ENCODE peak calls at places on chromosome 15, in six cellular contexts. X, L, W, F, M and U are unnamed samples.

GRCh38 chr15:86588413-86588812 is 508.7 kb downstream of the AGBL1 start:
- DNase-seq in X (no peak), L (no peak), W (no peak), F (peak), M (no peak), U (no peak)

GRCh38 chr15:77966540-77967290 is 110.8 kb downstream of the TBC1D2B start:
- DNase-seq in X (peak), L (peak), W (no peak), F (peak), M (no peak), U (peak)

GRCh38 chr15:36737430-36737891 is 158.0 kb downstream of the CDIN1 start:
- DNase-seq in X (no peak), L (no peak), W (no peak), F (peak), M (no peak), U (no peak)

GRCh38 chr15:38176155-38176554 is 76.5 kb upstream of the SPRED1 start:
- DNase-seq in X (no peak), L (no peak), W (no peak), F (peak), M (peak), U (no peak)

GRCh38 chr15:38699633-38700230 is 135.1 kb upstream of the RASGRP1 start:
- DNase-seq in X (peak), L (peak), W (peak), F (peak), M (no peak), U (no peak)

GRCh38 chr15:56038015-56038414 is 44.6 kb upstream of the NEDD4 start:
- DNase-seq in X (peak), L (no peak), W (no peak), F (peak), M (no peak), U (no peak)

GRCh38 chr15:89457086-89457485 is 39.3 kb downstream of the RHCG start:
- DNase-seq in X (peak), L (no peak), W (no peak), F (peak), M (no peak), U (no peak)

GRCh38 chr15:48963524-48964113 is at the start of gene SHC4:
- DNase-seq in X (no peak), L (no peak), W (peak), F (peak), M (no peak), U (no peak)

GRCh38 chr15:40487816-40488682 is 17.3 kb downstream of the CHST14 start:
- DNase-seq in X (no peak), L (no peak), W (no peak), F (no peak), M (no peak), U (no peak)

GRCh38 chr15:45378149-45378912 is at the start of gene GATM:
- DNase-seq in X (no peak), L (no peak), W (peak), F (peak), M (peak), U (peak)

GRCh38 chr15:52095597-52096262 is 16.8 kb downstream of the BCL2L10 start:
- DNase-seq in X (no peak), L (no peak), W (no peak), F (peak), M (no peak), U (no peak)

GRCh38 chr15:69668963-69669362 is 216.3 kb downstream of the RPLP1 start:
- DNase-seq in X (no peak), L (no peak), W (no peak), F (no peak), M (peak), U (no peak)

GRCh38 chr15:51075364-51075763 is 19.3 kb downstream of the TNFAIP8L3 start:
- DNase-seq in X (no peak), L (no peak), W (no peak), F (no peak), M (no peak), U (no peak)

GRCh38 chr15:67178569-67179210 is 75.8 kb downstream of the AAGAB start:
- DNase-seq in X (no peak), L (no peak), W (no peak), F (peak), M (no peak), U (no peak)

GRCh38 chr15:93382196-93382820 is 293.3 kb upstream of the RGMA start:
- DNase-seq in X (no peak), L (no peak), W (no peak), F (no peak), M (no peak), U (no peak)

GRCh38 chr15:29141908-29142747 is 127.5 kb downstream of the NSMCE3 start:
- DNase-seq in X (no peak), L (no peak), W (peak), F (no peak), M (no peak), U (no peak)

GRCh38 chr15:66253643-66254363 is at the start of gene MEGF11:
- DNase-seq in X (no peak), L (no peak), W (peak), F (peak), M (no peak), U (no peak)

GRCh38 chr15:66931768-66932633 is 133.4 kb upstream of the SMAD3 start:
- DNase-seq in X (no peak), L (no peak), W (no peak), F (peak), M (no peak), U (no peak)

GRCh38 chr15:99425666-99426301 is 140.0 kb upstream of the MEF2A start:
- DNase-seq in X (no peak), L (no peak), W (no peak), F (no peak), M (no peak), U (no peak)
- TF ChIP-seq CTCF in X (no peak), L (no peak), W (no peak), F (no peak), M (no peak), U (no peak)

GRCh38 chr15:101551696-101552591 is 62.4 kb upstream of the PCSK6 start:
- DNase-seq in X (no peak), L (no peak), W (no peak), F (no peak), M (no peak), U (no peak)

GRCh38 chr15:101554115-101554915 is 64.8 kb upstream of the PCSK6 start:
- DNase-seq in X (no peak), L (no peak), W (no peak), F (no peak), M (no peak), U (no peak)

GRCh38 chr15:101558217-101558941 is 68.9 kb upstream of the PCSK6 start:
- DNase-seq in X (no peak), L (no peak), W (no peak), F (no peak), M (no peak), U (no peak)

GRCh38 chr15:101559938-101560337 is 70.4 kb upstream of the PCSK6 start:
- DNase-seq in X (no peak), L (no peak), W (no peak), F (no peak), M (no peak), U (no peak)

DNA sequence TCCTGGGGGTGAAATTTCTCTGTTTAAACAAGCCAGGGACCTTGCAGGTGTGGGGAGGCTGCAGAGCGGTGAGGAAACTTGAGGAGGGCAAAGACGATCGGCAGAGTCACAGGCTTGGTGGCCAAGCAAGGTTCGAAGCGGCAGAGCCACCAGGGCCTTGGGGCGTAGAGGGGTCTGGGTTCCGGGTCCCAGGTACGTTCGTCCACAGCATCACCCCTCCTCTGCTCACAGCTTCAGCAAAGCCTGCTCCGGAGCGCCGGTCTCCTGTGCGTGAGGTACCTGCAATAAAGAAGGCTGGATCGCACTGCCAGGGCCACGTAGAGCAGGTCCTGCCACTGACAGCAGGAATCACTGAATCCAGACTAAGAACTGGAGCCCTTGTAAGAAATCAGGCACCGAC is 66.8 kb upstream of the PCSK6 start:
- DNase-seq in X (no peak), L (no peak), W (no peak), F (no peak), M (no peak), U (no peak)
- TF ChIP-seq CTCF in X (no peak), L (no peak), W (no peak), F (no peak), M (no peak), U (no peak)

DNA sequence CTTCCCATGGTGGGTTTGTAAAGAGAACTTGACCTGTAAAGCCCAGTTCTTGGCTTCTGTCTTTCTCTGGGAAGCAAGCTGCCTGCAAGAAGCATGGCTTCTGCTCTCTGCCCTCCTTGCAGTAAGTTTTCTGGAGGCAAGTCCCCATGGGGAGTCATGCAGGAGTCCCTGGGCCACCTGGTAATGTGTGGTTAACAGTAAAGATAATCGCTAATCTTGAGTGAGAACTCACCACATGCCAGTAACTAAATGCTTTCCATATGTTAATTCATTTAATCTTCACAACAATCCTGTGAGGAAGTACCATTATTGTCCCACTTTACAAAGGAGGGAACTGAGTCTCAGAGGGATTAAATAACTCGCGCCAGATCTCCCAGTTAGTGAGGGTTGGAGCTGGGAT is 4.2 kb downstream of the CAPN3 start:
- DNase-seq in X (no peak), L (no peak), W (peak), F (no peak), M (no peak), U (no peak)
- TF ChIP-seq CTCF in X (no peak), L (no peak), W (no peak), F (no peak), M (no peak), U (no peak)

GRCh38 chr15:79032656-79033055 is 57.9 kb downstream of the RASGRF1 start:
- DNase-seq in X (no peak), L (no peak), W (no peak), F (no peak), M (no peak), U (no peak)

GRCh38 chr15:79031201-79031600 is 59.4 kb downstream of the RASGRF1 start:
- DNase-seq in X (no peak), L (no peak), W (no peak), F (no peak), M (no peak), U (no peak)

GRCh38 chr15:79028411-79028964 is 62.1 kb downstream of the RASGRF1 start:
- DNase-seq in X (peak), L (no peak), W (peak), F (peak), M (no peak), U (no peak)

GRCh38 chr15:79031821-79032220 is 58.8 kb downstream of the RASGRF1 start:
- DNase-seq in X (no peak), L (no peak), W (no peak), F (no peak), M (no peak), U (no peak)

GRCh38 chr15:79030470-79030869 is 60.1 kb downstream of the RASGRF1 start:
- DNase-seq in X (no peak), L (no peak), W (no peak), F (no peak), M (no peak), U (no peak)
- TF ChIP-seq CTCF in X (peak), L (no peak), W (peak), F (no peak), M (peak), U (no peak)

DNA sequence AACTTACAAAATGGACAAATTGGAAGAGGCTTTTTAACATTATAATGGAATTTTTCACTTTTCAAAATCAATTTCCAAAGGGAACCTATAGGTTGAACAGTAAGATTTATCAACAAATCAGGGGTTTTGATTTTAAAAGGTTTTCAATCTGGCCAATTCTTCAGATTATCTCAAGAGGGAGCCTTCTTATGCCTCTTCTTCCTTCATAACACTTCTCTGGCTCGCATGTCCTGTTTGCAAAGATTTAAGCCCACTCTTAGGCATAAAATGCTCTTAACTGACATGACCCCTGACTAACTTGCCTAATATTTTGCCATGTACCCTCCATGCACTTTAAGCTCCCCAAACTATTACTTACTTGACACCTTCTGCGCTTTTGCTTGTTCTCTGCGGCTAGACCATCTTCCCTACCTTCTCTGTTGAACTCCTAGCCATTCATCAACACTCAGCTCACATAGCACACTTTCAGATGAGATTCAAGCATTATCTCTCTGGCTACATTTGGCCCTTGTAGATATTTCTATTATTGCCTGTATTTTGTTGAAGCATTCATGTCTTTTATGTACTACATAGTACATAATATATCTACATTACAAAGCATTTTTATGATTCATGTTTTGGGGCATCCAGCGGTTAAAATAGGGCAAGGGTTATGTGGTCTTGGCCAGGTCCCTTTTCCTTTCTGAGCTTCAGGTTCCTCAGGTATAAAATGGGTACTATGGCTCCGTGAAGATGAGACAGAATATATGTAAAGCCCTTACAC is 1.0 kb upstream of the ARIH1 start:
- DNase-seq in X (peak), L (no peak), W (no peak), F (peak), M (no peak), U (no peak)
- TF ChIP-seq CTCF in X (no peak), L (peak), W (no peak), F (peak), M (peak), U (peak)

GRCh38 chr15:60551781-60552161 is 72.8 kb upstream of the ICE2 start:
- DNase-seq in X (no peak), L (no peak), W (no peak), F (no peak), M (no peak), U (no peak)
- TF ChIP-seq CTCF in X (peak), L (no peak), W (peak), F (no peak), M (peak), U (peak)